ENCODE peak calls at places on chromosomes 1 and 21, in four cellular contexts. L is A549, Q is HepG2, F is K562. A is an unnamed sample.

GRCh38 chr1:143553627-143554026 is 418.2 kb downstream of the FAM72C start:
- DNase-seq in Q (no peak), L (no peak), F (no peak), A (no peak)

GRCh38 chr1:221557024-221557423 is 184.9 kb downstream of the DUSP10 start:
- DNase-seq in Q (no peak), F (no peak), L (no peak), A (no peak)

GRCh38 chr1:65827346-65827745 is 34.7 kb downstream of the PDE4B start:
- DNase-seq in L (no peak), Q (no peak), F (no peak), A (no peak)

GRCh38 chr21:31339736-31340135 is 4.3 kb downstream of the TIAM1 start:
- DNase-seq in F (no peak), Q (no peak), L (no peak), A (no peak)

GRCh38 chr1:183331095-183331742 is 87.0 kb downstream of the NMNAT2 start:
- DNase-seq in Q (peak), L (no peak), F (no peak), A (no peak)

GRCh38 chr1:111513410-111514020 is 10.1 kb upstream of the ADORA3 start:
- DNase-seq in F (no peak), L (no peak), Q (peak), A (no peak)

GRCh38 chr1:15584489-15585363 is at the start of gene AGMAT:
- DNase-seq in F (no peak), L (peak), Q (peak), A (no peak)

GRCh38 chr1:65148548-65149390 is 766 bp downstream of the AK4 start:
- DNase-seq in L (peak), Q (no peak), F (peak), A (peak)

GRCh38 chr1:161484613-161485012 is 20.6 kb upstream of the FCGR2A start:
- DNase-seq in F (no peak), Q (no peak), L (no peak), A (no peak)

GRCh38 chr1:181483561-181484291 is 409 bp downstream of the CACNA1E start:
- DNase-seq in Q (no peak), F (no peak), L (no peak), A (no peak)

GRCh38 chr1:202837746-202838145 is 27.0 kb downstream of the PCAT6 start:
- DNase-seq in Q (no peak), L (no peak), F (no peak), A (no peak)

GRCh38 chr21:46161180-46161799 is 5.9 kb upstream of the FTCD start:
- DNase-seq in L (no peak), F (no peak), Q (no peak), A (no peak)

GRCh38 chr1:160158031-160158430 is 6.6 kb downstream of the ATP1A4 start:
- DNase-seq in Q (no peak), L (no peak), F (no peak), A (no peak)

GRCh38 chr1:98025858-98026257 is 105.0 kb upstream of the DPYD start:
- DNase-seq in L (no peak), Q (no peak), F (no peak), A (no peak)

GRCh38 chr1:64956733-64957441 is 9.5 kb downstream of the JAK1 start:
- DNase-seq in L (no peak), F (peak), Q (no peak), A (peak)

GRCh38 chr21:44462090-44462833 is 7.0 kb downstream of the LRRC3 start:
- DNase-seq in Q (no peak), F (no peak), L (no peak), A (no peak)

GRCh38 chr1:10253755-10254154 is 43.4 kb downstream of the KIF1B start:
- DNase-seq in Q (no peak), F (no peak), L (peak), A (no peak)

GRCh38 chr1:66648896-66649597 is 103.2 kb upstream of the DYNLT5 start:
- DNase-seq in Q (no peak), F (no peak), L (no peak), A (peak)

GRCh38 chr1:108686609-108687313 is 5.3 kb upstream of the PRPF38B start:
- DNase-seq in F (no peak), Q (peak), L (no peak), A (no peak)

GRCh38 chr1:183270541-183271141 is 84.6 kb downstream of the LAMC2 start:
- DNase-seq in F (no peak), Q (no peak), L (no peak), A (no peak)

GRCh38 chr1:231265379-231265778 is 24.4 kb downstream of the GNPAT start:
- DNase-seq in L (no peak), Q (peak), F (no peak), A (no peak)

GRCh38 chr1:198054510-198054909 is 102.3 kb upstream of the NEK7 start:
- DNase-seq in L (no peak), F (no peak), Q (no peak), A (no peak)

DNA sequence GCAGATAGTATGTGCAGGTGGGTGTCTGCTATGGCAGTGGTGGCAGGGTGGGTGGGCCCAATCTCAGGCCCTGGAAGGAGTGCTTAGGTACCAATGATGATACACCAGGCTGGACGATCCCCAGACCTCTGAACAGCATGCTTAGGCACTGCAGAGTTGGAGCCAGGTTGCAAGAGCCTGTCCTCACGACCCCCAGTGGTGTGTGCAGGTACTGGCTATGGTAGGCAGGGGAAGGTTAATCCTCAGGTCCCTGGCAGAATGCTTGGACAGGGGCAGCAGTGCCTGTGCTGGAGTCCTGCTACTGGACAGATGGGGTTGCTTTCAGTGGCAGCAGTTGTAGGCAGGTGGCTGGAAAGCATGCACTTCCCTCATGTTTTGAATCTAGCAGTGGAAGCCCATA is 100.5 kb upstream of the NEK7 start:
- DNase-seq in F (peak), L (no peak), Q (peak), A (no peak)
- TF ChIP-seq CTCF in F (peak), L (no peak), Q (peak), A (peak)

DNA sequence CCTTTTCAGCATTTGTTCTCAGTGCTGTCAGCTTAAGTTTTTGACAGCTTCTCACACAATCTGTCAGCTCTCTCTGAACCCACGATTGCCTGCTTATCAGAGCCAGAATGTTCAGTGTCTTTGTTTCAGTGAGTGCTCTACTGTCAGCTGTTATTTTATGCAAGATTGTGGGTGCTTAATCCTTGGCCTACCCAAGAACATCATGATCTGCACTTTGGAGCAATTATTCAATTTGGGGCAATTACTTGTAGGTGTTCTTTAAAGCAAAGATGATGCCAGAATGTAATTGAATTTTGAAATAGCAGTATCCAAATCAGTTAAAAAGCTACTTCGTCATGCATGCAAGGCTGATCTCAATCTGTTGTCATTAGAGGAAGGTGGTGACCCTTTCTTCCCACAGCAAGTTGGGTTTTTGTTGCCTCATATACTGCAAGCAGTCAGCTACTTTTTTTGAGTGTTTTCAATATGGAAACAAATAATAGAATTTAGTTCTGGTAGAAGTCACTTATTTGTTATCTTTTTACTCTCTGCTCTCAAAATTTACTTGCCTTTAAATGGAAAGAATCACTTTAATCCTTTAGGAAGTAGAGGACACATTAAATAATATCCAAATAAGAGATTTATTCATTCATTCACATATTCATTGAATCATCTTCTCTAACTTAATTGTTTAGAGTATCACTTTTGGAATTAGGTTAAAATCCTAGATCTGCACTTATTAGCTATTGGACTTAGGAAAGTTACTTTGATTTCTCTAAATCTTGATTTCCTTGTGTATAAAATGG is 253.5 kb upstream of the CACYBP start:
- DNase-seq in L (no peak), Q (no peak), F (peak), A (no peak)
- TF ChIP-seq CHD4 in L (no peak), Q (no peak), F (no peak), A (no peak)

GRCh38 chr1:171828794-171829193 is 12.5 kb upstream of the DNM3 start:
- DNase-seq in F (no peak), L (no peak), Q (no peak), A (no peak)
- TF ChIP-seq CTCF in F (no peak), L (no peak), Q (no peak), A (no peak)

GRCh38 chr1:53060580-53060979 is 1.4 kb upstream of the PODN start:
- DNase-seq in F (no peak), Q (no peak), L (no peak), A (no peak)
- TF ChIP-seq CHD4 in F (no peak), Q (no peak), L (no peak), A (no peak)

A was measured in GM12878.